ENCODE peak calls at places on chromosomes 6 and 20, in four cellular contexts. W is CD4-positive, alpha-beta T cell; N is lung; G is T follicular helper cell. B is an unnamed sample.

GRCh38 chr6:136961848-136962247 is 39.7 kb downstream of the SLC35D3 start:
- DNase-seq in W (no peak), N (no peak), G (no peak), B (peak; percentile 30)

GRCh38 chr20:31605902-31606677 is 1.0 kb downstream of the ID1 start:
- DNase-seq in W (peak; percentile 8), N (peak; percentile 38), G (no peak), B (peak; percentile 54)

GRCh38 chr6:170459451-170459850 is 93.7 kb downstream of the PSMB1 start:
- DNase-seq in W (no peak), N (no peak), G (no peak), B (no peak)

GRCh38 chr20:35954907-35955251 is 577 bp upstream of the SCAND1 start:
- DNase-seq in W (peak; percentile 14), N (no peak), G (peak; percentile 26), B (no peak)

GRCh38 chr6:66735106-66735890 is 1028.3 kb upstream of the EYS start:
- DNase-seq in W (no peak), N (no peak), G (no peak), B (no peak)

GRCh38 chr20:54228841-54229240 is 21.0 kb downstream of the PFDN4 start:
- DNase-seq in W (no peak), N (no peak), G (no peak), B (no peak)

GRCh38 chr6:142478117-142478516 is 176.3 kb downstream of the ADGRG6 start:
- DNase-seq in W (no peak), N (no peak), G (no peak), B (no peak)

GRCh38 chr20:4929686-4930397 is 71.5 kb downstream of the SLC23A2 start:
- DNase-seq in W (no peak), N (no peak), G (no peak), B (no peak)

GRCh38 chr6:168447282-168447681 is 6.3 kb downstream of the SMOC2 start:
- DNase-seq in W (no peak), N (no peak), G (no peak), B (no peak)

GRCh38 chr6:52664185-52664990 is 6.5 kb upstream of the TMEM14A start:
- DNase-seq in W (peak; percentile 12), N (peak; percentile 92), G (peak; percentile 14), B (peak; percentile 95)

GRCh38 chr6:75204959-75205775 is 686 bp downstream of the COL12A1 start:
- DNase-seq in W (no peak), N (peak; percentile 63), G (no peak), B (no peak)

B was measured in colonic mucosa.